ENCODE peak calls at places on chromosome 14, in six cellular contexts. V is cardiac muscle cell, P is mesendoderm, E is fibroblast of pulmonary artery, K is cardiac fibroblast, C is RWPE2. W is an unnamed sample.

GRCh38 chr14:64698899-64699298 is 5.3 kb upstream of the PLEKHG3 start:
- DNase-seq in E (no peak), K (no peak), P (peak), V (no peak), C (peak), W (no peak)

GRCh38 chr14:40847496-40847895 is 759.2 kb upstream of the LRFN5 start:
- DNase-seq in V (no peak), E (no peak), K (no peak), P (no peak), C (no peak), W (no peak)

GRCh38 chr14:103870144-103870876 is 22.9 kb upstream of the PPP1R13B start:
- DNase-seq in P (no peak), E (no peak), V (no peak), K (no peak), C (no peak), W (no peak)

GRCh38 chr14:83300454-83301064 is 1766.9 kb upstream of the SEL1L start:
- DNase-seq in C (no peak), K (peak), P (peak), E (peak), V (peak), W (no peak)

GRCh38 chr14:104979758-104980591 is 1.8 kb upstream of the AHNAK2 start:
- DNase-seq in P (no peak), C (peak), V (peak), E (peak), K (peak), W (no peak)

GRCh38 chr14:91536327-91536726 is 26.2 kb upstream of the PPP4R3A start:
- DNase-seq in P (no peak), V (no peak), C (no peak), E (no peak), K (no peak), W (no peak)

GRCh38 chr14:32201816-32202467 is at the start of gene RNU6-7:
- DNase-seq in E (peak), C (no peak), P (peak), V (peak), K (peak), W (no peak)

GRCh38 chr14:88272390-88273019 is 50.6 kb downstream of the KCNK10 start:
- DNase-seq in E (no peak), P (no peak), C (no peak), V (no peak), K (no peak), W (no peak)

GRCh38 chr14:100836961-100837811 is 11.3 kb downstream of the MEG3 start:
- DNase-seq in K (no peak), V (no peak), C (no peak), P (no peak), E (no peak), W (no peak)

GRCh38 chr14:97747282-97747681 is 950.1 kb downstream of the VRK1 start:
- DNase-seq in C (no peak), E (no peak), K (no peak), V (no peak), P (no peak), W (no peak)

GRCh38 chr14:75449703-75450102 is 21.9 kb downstream of the JDP2 start:
- DNase-seq in K (no peak), E (no peak), V (no peak), P (no peak), C (no peak), W (no peak)

GRCh38 chr14:20615996-20616395 is 24.8 kb upstream of the RNASE12 start:
- DNase-seq in E (no peak), P (no peak), C (no peak), V (no peak), K (no peak), W (no peak)

GRCh38 chr14:93804654-93805053 is 16.4 kb upstream of the PRIMA1 start:
- DNase-seq in V (no peak), P (peak), K (no peak), E (no peak), C (no peak), W (no peak)

GRCh38 chr14:87309557-87309956 is 683.4 kb downstream of the GALC start:
- DNase-seq in C (no peak), K (no peak), V (no peak), E (no peak), P (no peak), W (no peak)

GRCh38 chr14:59630281-59630963 is 53.8 kb upstream of the CCDC175 start:
- DNase-seq in P (peak), E (peak), C (no peak), K (peak), V (peak), W (no peak)

GRCh38 chr14:45051180-45051579 is 32.7 kb upstream of the PRPF39 start:
- DNase-seq in E (no peak), K (no peak), V (no peak), C (no peak), P (no peak), W (no peak)

GRCh38 chr14:28303248-28303647 is 463.3 kb upstream of the FOXG1 start:
- DNase-seq in E (peak), K (no peak), C (no peak), P (no peak), V (no peak), W (peak)

GRCh38 chr14:34981743-34982420 is 910 bp upstream of the SRP54 start:
- DNase-seq in P (peak), C (no peak), E (peak), K (peak), V (peak), W (peak)

GRCh38 chr14:99270491-99271287 is 1.3 kb downstream of the BCL11B start:
- DNase-seq in E (no peak), K (no peak), P (peak), V (no peak), C (no peak), W (no peak)

GRCh38 chr14:80974338-80975078 is 19.1 kb downstream of the TSHR start:
- DNase-seq in C (no peak), P (no peak), K (peak), E (no peak), V (peak), W (no peak)

GRCh38 chr14:54866588-54866987 is 36.0 kb downstream of the GCH1 start:
- DNase-seq in P (no peak), K (no peak), V (no peak), C (no peak), E (no peak), W (no peak)

GRCh38 chr14:60653388-60653690 is 4.1 kb upstream of the SIX1 start:
- DNase-seq in C (no peak), K (no peak), P (peak), E (no peak), V (no peak), W (no peak)

GRCh38 chr14:60651051-60651935 is 2.0 kb upstream of the SIX1 start:
- DNase-seq in K (no peak), V (no peak), E (no peak), C (no peak), P (no peak), W (no peak)

GRCh38 chr14:60653709-60654161 is 4.5 kb upstream of the SIX1 start:
- DNase-seq in V (no peak), K (no peak), E (no peak), C (no peak), P (peak), W (no peak)

GRCh38 chr14:60651936-60652673 is 2.8 kb upstream of the SIX1 start:
- DNase-seq in C (no peak), K (no peak), V (no peak), E (no peak), P (peak), W (no peak)

DNA sequence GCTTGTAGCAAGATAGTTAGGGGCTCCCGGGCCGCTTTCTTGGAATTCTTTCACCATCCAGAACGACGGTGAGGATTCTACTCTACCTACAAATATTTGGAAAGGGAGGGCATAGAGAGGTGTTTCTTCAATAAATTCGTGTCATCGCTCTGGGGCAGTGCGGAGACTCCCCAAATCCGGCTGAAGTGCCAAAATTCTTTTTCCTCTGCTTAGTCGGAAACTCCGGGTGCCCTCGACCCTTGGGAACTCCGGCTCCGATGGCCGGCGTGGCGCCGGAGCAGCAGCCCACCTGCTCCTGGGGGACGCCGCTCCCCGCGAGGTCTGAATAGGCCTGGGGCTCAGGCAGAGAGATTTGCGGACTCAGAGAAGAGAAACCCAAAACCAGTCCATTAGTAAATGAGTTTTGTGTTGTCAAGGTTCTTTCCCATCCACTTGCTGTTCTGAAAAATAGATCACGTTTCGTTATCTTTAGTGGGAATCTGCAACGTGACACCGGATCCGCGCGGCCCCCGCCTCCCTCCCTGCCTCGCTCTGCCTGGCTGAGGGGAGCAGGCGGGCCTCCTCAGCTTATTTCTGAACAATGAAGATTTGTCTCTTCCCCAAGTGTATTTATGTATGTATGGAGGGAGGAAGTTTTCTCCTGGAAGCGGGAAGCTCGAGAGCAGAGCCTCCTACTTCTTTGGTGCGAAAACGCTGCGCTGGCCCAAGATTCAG is 3.6 kb upstream of the SIX1 start:
- DNase-seq in P (no peak), V (no peak), K (no peak), E (no peak), C (no peak), W (no peak)
- H3K4me3 ChIP-seq in P (no peak), V (no peak), K (no peak), E (no peak), C (no peak), W (peak)

GRCh38 chr14:51654549-51654879 is 2.8 kb downstream of the FRMD6 start:
- DNase-seq in V (no peak), P (no peak), E (no peak), K (no peak), C (no peak), W (no peak)
- H3K4me3 ChIP-seq in V (no peak), P (no peak), E (peak), K (peak), C (no peak), W (peak)

DNA sequence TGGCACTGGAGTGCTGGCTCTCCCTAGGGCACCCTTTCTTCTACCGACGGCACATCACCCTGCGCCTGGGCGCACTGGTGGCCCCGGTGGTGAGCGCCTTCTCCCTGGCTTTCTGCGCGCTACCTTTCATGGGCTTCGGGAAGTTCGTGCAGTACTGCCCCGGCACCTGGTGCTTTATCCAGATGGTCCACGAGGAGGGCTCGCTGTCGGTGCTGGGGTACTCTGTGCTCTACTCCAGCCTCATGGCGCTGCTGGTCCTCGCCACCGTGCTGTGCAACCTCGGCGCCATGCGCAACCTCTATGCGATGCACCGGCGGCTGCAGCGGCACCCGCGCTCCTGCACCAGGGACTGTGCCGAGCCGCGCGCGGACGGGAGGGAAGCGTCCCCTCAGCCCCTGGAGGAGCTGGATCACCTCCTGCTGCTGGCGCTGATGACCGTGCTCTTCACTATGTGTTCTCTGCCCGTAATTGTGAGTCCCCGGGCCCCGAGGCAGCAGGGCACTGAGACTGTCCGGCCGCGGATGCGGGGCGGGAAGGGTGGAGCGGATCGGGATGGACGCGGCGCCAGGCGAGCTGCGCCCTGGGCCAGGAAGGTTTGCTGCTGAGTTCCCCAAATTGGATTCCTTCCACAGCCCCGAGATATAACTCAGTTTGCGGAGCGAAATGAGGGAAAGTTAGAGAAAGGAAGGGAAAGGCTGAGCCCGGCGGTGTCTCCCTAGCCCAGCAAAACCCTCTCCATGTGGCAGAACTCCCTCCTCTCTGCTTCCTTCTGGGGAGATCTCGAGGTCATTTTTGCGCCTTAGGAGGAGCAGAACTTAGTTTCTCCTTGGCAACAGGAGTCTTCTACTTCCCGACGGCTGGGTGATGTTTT is 928 bp downstream of the PTGDR start:
- DNase-seq in V (peak), C (no peak), P (peak), E (peak), K (peak), W (no peak)
- H3K4me3 ChIP-seq in V (peak), C (peak), P (peak), E (peak), K (peak), W (peak)

GRCh38 chr14:69882915-69883314 is 3.7 kb downstream of the SMOC1 start:
- DNase-seq in C (no peak), P (no peak), K (no peak), E (no peak), V (no peak), W (no peak)

GRCh38 chr14:69879175-69880047 is at the start of gene SMOC1:
- DNase-seq in C (no peak), P (peak), K (peak), E (peak), V (peak), W (no peak)

GRCh38 chr14:69880851-69881250 is 1.6 kb downstream of the SMOC1 start:
- DNase-seq in K (no peak), V (no peak), P (no peak), E (no peak), C (no peak), W (no peak)

GRCh38 chr14:69880051-69880487 is 853 bp downstream of the SMOC1 start:
- DNase-seq in P (peak), C (no peak), E (no peak), K (no peak), V (no peak), W (no peak)

DNA sequence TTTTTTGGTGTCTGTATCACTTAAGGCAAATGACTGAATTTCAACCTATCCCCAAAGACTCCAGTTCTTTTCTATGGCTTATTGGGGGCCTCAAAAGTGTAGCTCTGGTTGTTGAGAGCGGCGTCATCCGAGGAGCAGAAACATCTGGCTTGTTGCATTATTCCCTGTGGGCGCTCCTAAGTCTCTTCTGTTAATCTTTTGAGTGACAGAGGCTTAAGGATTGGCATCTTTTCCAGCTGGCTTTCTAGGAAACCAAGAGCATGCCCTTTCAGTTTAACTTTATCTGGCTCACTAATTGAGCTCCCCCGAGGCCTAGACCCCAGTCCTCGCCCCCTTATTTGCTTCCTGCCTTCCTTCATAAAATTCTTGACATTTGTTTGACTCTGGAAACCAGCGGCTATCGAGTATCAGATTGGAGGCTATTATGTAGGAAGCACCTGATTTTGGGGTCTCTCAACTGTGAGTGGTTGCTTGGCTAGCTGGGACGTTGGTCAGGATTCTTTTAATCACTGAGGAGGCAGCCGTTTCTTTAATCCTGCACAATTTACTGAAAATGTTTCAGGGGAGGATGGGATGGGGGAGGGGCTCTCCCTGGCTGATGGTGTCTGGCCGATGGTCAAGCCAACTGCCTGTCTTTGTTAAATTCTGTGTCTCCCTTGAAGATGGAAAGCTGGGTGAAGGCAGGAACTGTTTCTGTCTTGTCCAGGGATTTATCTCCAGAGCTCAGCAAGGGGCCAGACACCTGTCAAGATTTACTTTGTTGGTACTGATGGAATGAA is 3.1 kb downstream of the SMOC1 start:
- DNase-seq in E (no peak), C (no peak), P (no peak), K (no peak), V (no peak), W (no peak)
- H3K4me3 ChIP-seq in E (no peak), C (no peak), P (no peak), K (no peak), V (no peak), W (peak)

DNA sequence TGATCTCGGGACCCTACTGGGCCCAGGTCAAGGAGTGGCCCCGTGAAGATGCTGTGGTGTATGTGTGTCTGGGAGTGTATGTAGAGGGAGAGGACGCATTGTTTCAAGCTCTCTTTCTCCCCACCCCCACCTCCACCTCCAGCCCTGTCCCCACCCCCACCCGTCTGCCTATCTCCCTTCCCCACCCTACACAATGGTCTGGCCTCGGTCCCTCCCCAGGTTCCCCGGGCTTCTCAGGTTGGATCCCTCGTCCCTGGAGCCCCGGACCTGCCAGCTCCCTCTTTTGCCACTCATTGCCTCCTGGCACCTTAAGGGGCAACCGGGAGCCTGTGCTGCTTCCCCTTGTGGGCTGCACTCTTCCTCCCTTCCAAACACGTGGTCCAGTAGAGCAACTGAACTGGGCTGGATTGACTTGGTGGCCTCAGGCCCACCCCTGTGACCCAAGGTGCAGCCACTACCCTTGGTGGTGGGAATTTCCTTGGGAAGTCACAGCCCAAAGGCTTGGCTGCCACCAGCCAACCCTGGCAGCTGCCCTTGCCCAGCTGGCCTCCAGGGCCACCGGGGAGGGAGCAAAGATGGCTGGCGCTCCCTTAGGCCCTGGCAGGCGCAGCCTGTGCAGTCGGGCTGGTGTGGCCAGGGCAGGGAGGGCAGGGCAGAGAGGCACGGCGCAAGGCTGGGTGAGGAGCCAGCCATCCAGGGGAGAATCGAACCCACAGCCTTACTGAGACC is 628 bp downstream of the VRTN start:
- DNase-seq in K (no peak), C (no peak), P (no peak), V (no peak), E (no peak), W (no peak)
- H3K4me3 ChIP-seq in K (no peak), C (no peak), P (peak), V (no peak), E (no peak), W (no peak)

W was measured in skeletal muscle cell.